ENCODE peak calls at places on chromosomes 13 and 19, in four cellular contexts. V is upper lobe of right lung, T is heart left ventricle, E is cardiac muscle cell. G is an unnamed sample.

GRCh38 chr13:108779308-108779707 is 149.9 kb downstream of the MYO16 start:
- DNase-seq in T (no peak), E (no peak), V (no peak), G (no peak)

GRCh38 chr13:87129602-87130300 is 541.4 kb upstream of the SLITRK5 start:
- DNase-seq in T (no peak), V (no peak), E (peak), G (no peak)

GRCh38 chr19:41866284-41866683 is 6.2 kb downstream of the RPS19 start:
- DNase-seq in T (no peak), E (no peak), V (no peak), G (no peak)

GRCh38 chr13:35874704-35875103 is 256.5 kb downstream of the DCLK1 start:
- DNase-seq in T (peak), E (no peak), V (no peak), G (no peak)

GRCh38 chr13:98335721-98336120 is 158.7 kb upstream of the RNF113B start:
- DNase-seq in V (no peak), E (no peak), T (no peak), G (no peak)

GRCh38 chr19:43754312-43754561 is 525 bp downstream of the SMG9 start:
- DNase-seq in E (no peak), T (no peak), V (no peak), G (no peak)

GRCh38 chr13:82688400-82688999 is 1193.8 kb downstream of the SLITRK1 start:
- DNase-seq in E (peak), T (no peak), V (no peak), G (no peak)

GRCh38 chr19:28869459-28869858 is 343.5 kb downstream of the UQCRFS1 start:
- DNase-seq in T (no peak), E (no peak), V (no peak), G (no peak)

GRCh38 chr13:46812398-46812797 is 15.4 kb upstream of the ESD start:
- DNase-seq in T (no peak), V (no peak), E (no peak), G (no peak)

GRCh38 chr13:25678398-25678797 is 306.6 kb downstream of the ATP8A2 start:
- DNase-seq in T (no peak), V (no peak), E (no peak), G (peak)

GRCh38 chr13:31725841-31726240 is 13.5 kb upstream of the RXFP2 start:
- DNase-seq in E (no peak), T (no peak), V (no peak), G (no peak)

GRCh38 chr13:42906257-42906656 is 85.8 kb downstream of the EPSTI1 start:
- DNase-seq in V (no peak), E (no peak), T (no peak), G (peak)

GRCh38 chr19:47479701-47480503 is 4.1 kb downstream of the KPTN start:
- DNase-seq in E (peak), T (peak), V (peak), G (no peak)

GRCh38 chr19:55935206-55935605 is 3.1 kb upstream of the NLRP13 start:
- DNase-seq in T (no peak), E (no peak), V (no peak), G (no peak)

GRCh38 chr19:20333508-20333907 is 166.5 kb downstream of the ZNF486 start:
- DNase-seq in V (no peak), E (no peak), T (no peak), G (no peak)

GRCh38 chr13:54287062-54287764 is 1258.6 kb downstream of the OLFM4 start:
- DNase-seq in T (peak), V (no peak), E (no peak), G (no peak)

GRCh38 chr13:93309886-93310520 is 83.4 kb downstream of the GPC6 start:
- DNase-seq in E (peak), T (no peak), V (no peak), G (no peak)

GRCh38 chr19:48418317-48419064 is 25.0 kb downstream of the GRIN2D start:
- DNase-seq in E (peak), T (no peak), V (no peak), G (no peak)

GRCh38 chr19:43446746-43447489 is 18.5 kb downstream of the LYPD3 start:
- DNase-seq in T (peak), E (peak), V (peak), G (peak)

GRCh38 chr19:46141421-46141820 is 6.6 kb upstream of the IGFL2 start:
- DNase-seq in T (no peak), E (no peak), V (no peak), G (no peak)

GRCh38 chr19:29323972-29324680 is 111.2 kb upstream of the UQCRFS1 start:
- DNase-seq in V (no peak), T (no peak), E (no peak), G (no peak)

GRCh38 chr13:48493851-48494250 is 39.0 kb downstream of the RCBTB2 start:
- DNase-seq in V (no peak), E (peak), T (no peak), G (no peak)

GRCh38 chr13:90293793-90294361 is 1053.6 kb upstream of the MIR17HG start:
- DNase-seq in T (no peak), V (no peak), E (no peak), G (no peak)

GRCh38 chr19:47790398-47790814 is 11.9 kb downstream of the SELENOW start:
- DNase-seq in V (peak), E (peak), T (peak), G (peak)

GRCh38 chr19:5232798-5233505 is 107.7 kb downstream of the PTPRS start:
- DNase-seq in E (peak), T (no peak), V (no peak), G (no peak)

GRCh38 chr13:113116206-113116800 is 6.3 kb upstream of the F10 start:
- DNase-seq in V (no peak), T (no peak), E (no peak), G (no peak)

GRCh38 chr19:45290381-45290931 is 32.2 kb downstream of the CKM start:
- DNase-seq in V (no peak), T (no peak), E (no peak), G (no peak)

GRCh38 chr19:31140717-31141116 is 208.5 kb downstream of the TSHZ3 start:
- DNase-seq in T (no peak), E (peak), V (no peak), G (no peak)

GRCh38 chr19:49911381-49912145 is 14.9 kb upstream of the IL4I1 start:
- DNase-seq in E (peak), T (peak), V (no peak), G (peak)

GRCh38 chr13:25844559-25845434 is 207.0 kb downstream of the SHISA2 start:
- DNase-seq in T (no peak), V (no peak), E (no peak), G (no peak)

GRCh38 chr19:33797821-33798633 is 1.4 kb downstream of the KCTD15 start:
- DNase-seq in T (peak), V (no peak), E (peak), G (peak)

GRCh38 chr19:43527860-43528622 is 1.0 kb upstream of the ETHE1 start:
- DNase-seq in T (no peak), V (no peak), E (no peak), G (peak)

GRCh38 chr13:53250272-53250875 is 221.8 kb downstream of the OLFM4 start:
- DNase-seq in V (no peak), T (no peak), E (peak), G (no peak)

GRCh38 chr13:44199627-44200207 is 173.9 kb upstream of the SERP2 start:
- DNase-seq in V (no peak), T (no peak), E (no peak), G (no peak)

GRCh38 chr13:78659450-78660110 is 625 bp upstream of the OBI1 start:
- DNase-seq in E (no peak), V (no peak), T (no peak), G (no peak)

GRCh38 chr13:39892731-39893293 is 237.3 kb downstream of the COG6 start:
- DNase-seq in T (peak), E (peak), V (no peak), G (peak)

GRCh38 chr19:7565332-7565731 is 29.8 kb downstream of the PNPLA6 start:
- DNase-seq in V (no peak), E (no peak), T (no peak), G (no peak)

GRCh38 chr19:1133471-1133929 is 29.7 kb downstream of the GPX4 start:
- DNase-seq in T (no peak), V (no peak), E (peak), G (no peak)

GRCh38 chr13:48431987-48432615 is 19.2 kb upstream of the LPAR6 start:
- DNase-seq in V (no peak), E (peak), T (no peak), G (no peak)

GRCh38 chr19:12527034-12527836 is 24.0 kb downstream of the ZNF564 start:
- DNase-seq in T (no peak), E (peak), V (no peak), G (no peak)

DNA sequence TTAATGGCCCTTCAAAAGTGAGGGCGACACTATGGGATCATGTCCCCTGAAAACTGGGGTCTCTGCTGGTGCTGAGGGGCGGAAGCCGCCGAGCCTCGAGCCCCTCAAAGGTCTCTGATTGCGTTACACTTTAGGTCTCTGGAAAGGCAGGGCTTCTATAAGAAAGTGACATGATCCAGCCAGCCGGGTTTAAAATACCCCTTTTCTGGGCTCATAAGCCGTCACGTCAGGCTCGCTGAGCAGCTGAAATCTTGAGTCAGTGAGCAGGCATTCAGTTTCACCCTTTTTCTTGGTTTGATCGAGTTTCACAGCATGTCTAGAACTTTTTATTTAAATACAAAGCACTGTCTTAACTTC is 600 bp upstream of the HMGB1 start:
- DNase-seq in E (no peak), V (no peak), T (no peak), G (no peak)
- H3K4me3 ChIP-seq in E (peak), V (peak), T (peak), G (no peak)

GRCh38 chr19:6418562-6418932 is 6.1 kb downstream of the KHSRP start:
- DNase-seq in V (no peak), E (no peak), T (no peak), G (no peak)
- H3K4me3 ChIP-seq in V (no peak), E (no peak), T (no peak), G (no peak)

DNA sequence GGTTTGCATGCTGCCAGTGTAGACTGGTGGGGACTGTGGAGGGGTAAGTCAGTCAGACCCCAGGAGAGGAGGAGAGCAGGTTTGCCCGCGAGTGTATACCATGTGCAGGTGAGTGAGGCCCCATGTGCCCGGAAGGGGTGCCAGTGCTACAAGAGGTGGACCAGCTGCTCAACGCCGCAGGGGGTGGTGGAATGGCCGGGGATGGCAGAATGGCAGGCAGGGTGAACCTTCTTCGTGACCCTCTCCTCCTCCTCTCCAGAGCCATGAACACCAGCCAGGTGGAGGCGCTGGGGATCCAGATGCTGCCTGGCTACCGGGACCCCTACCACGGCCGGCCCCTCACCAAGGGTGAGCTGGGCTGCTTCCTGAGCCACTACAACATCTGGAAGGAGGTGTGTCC is 22.2 kb downstream of the COLGALT1 start:
- DNase-seq in T (no peak), V (no peak), E (no peak), G (no peak)
- H3K4me3 ChIP-seq in T (no peak), V (no peak), E (no peak), G (no peak)

DNA sequence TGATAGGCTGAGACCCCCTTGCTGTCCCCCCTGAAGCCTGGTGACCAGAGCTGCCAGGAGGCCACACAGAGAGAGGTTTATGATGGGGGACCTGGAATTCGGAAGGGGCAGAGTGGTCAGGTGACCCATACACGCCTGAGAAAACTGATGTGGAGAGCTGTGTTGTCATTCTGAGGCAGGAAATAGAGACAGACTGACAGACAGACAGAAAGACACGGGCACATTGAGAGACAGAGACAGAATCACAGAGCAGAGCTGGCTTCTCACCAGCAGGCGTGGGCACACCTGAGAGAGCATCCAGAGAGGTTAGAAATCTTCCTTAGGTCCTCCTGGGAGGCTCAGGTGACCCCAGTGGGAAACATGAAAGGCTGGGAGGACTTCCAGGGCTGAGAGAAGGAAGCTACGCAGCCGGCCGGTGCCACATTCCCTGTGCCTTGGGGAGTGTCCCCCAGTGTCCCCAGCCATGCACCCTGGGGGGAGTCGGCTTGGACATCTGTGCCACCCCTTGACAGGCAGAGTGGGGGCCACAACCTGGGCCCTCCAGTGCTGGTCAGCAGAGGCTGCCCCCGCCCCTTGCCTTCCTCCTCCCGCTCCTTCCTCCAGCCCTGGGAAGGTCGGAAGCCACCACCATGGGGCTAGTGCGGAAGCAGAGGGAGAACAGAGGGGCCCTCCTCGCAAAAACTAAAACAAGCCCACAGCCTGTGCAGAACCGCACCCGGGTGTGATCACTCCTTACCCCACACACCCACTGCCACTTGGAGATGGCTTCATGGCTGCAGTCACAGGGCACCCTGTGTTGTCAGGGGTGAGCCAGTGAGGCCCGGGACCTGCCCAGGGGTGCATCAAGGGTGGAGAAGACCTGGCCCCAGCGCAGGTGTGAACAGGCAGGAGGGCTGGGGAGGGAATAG is 2.2 kb downstream of the FFAR1 start:
- DNase-seq in V (peak), T (peak), E (no peak), G (no peak)
- H3K4me3 ChIP-seq in V (no peak), T (no peak), E (no peak), G (no peak)

DNA sequence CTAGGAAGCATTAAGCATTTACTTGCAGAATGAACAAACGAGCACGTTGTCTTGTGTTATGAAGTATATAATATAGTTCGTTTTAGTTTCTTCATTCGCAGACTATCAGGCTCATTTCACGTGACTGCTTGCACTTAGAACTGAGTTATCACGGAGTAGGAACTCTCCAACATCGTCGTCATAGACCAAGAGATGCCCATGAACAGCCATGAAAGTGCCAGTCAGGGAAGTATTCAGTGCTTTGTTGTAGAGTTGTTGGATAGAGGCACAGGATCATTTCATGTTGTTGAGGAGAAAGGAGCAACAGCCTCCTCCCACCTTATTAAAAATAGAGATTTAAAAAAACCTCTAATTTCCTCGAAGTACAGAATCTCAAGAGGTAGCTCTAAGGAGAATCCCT is 969 bp upstream of the IL17D start:
- DNase-seq in V (no peak), E (peak), T (no peak), G (no peak)
- H3K4me3 ChIP-seq in V (peak), E (peak), T (peak), G (no peak)

DNA sequence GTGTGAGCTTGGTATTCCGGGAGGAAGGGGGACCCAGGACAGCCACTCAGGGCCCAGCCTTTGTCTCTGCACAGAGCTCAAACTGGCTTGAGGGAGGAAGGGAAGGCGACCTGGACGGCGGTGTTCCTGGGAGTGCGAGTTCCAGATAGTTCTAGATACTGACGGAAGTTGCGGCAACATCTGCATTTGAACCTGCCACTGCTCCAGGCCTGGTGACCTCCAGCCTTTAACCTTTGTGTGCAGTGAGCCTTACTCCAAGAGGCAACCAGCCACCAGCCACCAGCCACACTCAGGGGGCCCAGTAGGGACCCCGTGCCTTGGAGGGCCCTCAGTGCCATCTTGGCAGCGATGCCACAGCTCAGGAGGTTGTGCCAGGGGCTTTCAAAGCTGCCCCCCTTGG is 15.5 kb upstream of the ZBTB7A start:
- DNase-seq in E (no peak), V (no peak), T (no peak), G (no peak)
- H3K4me3 ChIP-seq in E (no peak), V (no peak), T (no peak), G (no peak)